ENCODE peak calls at places on chromosomes 5 and 9, in six cellular contexts. A, R, S, G, M and E are unnamed samples.

GRCh38 chr9:6805532-6805931 is 47.8 kb downstream of the KDM4C start:
- DNase-seq in A (no peak), R (no peak), S (no peak), G (no peak), M (no peak), E (no peak)

GRCh38 chr9:36609306-36609705 is 36.6 kb downstream of the MELK start:
- DNase-seq in A (no peak), R (no peak), S (no peak), G (no peak), M (no peak), E (no peak)

GRCh38 chr5:91645347-91645746 is 262.2 kb upstream of the ARRDC3 start:
- DNase-seq in A (no peak), R (no peak), S (no peak), G (no peak), M (no peak), E (no peak)

GRCh38 chr5:157247267-157247666 is 18.7 kb upstream of the CYFIP2 start:
- DNase-seq in A (no peak), R (no peak), S (no peak), G (no peak), M (no peak), E (no peak)

GRCh38 chr9:133148351-133149129 is 15.2 kb downstream of the GBGT1 start:
- DNase-seq in A (peak; percentile 58), R (peak; percentile 71), S (peak; percentile 46), G (peak; percentile 41), M (no peak), E (no peak)

GRCh38 chr9:122158202-122158601 is 1.4 kb downstream of the NDUFA8 start:
- DNase-seq in A (peak; percentile 3), R (no peak), S (no peak), G (peak; percentile 72), M (no peak), E (no peak)

GRCh38 chr5:138492552-138493045 is 27.3 kb downstream of the EGR1 start:
- DNase-seq in A (no peak), R (no peak), S (no peak), G (no peak), M (no peak), E (no peak)

GRCh38 chr5:31213676-31214638 is 20.5 kb downstream of the CDH6 start:
- DNase-seq in A (no peak), R (no peak), S (no peak), G (no peak), M (no peak), E (no peak)

GRCh38 chr5:154575869-154576806 is 98.1 kb upstream of the HAND1 start:
- DNase-seq in A (no peak), R (no peak), S (no peak), G (peak; percentile 5), M (no peak), E (no peak)

GRCh38 chr9:73595036-73595545 is 443.4 kb downstream of the ANXA1 start:
- DNase-seq in A (no peak), R (no peak), S (no peak), G (no peak), M (peak; percentile 9), E (no peak)

GRCh38 chr9:123003467-123003866 is 30.0 kb upstream of the GPR21 start:
- DNase-seq in A (no peak), R (no peak), S (no peak), G (no peak), M (no peak), E (no peak)

GRCh38 chr5:125083932-125084331 is 337.5 kb upstream of the ZNF608 start:
- DNase-seq in A (no peak), R (no peak), S (no peak), G (peak; percentile 78), M (no peak), E (no peak)

GRCh38 chr5:14675309-14675708 is 10.8 kb downstream of the OTULIN start:
- DNase-seq in A (no peak), R (no peak), S (no peak), G (no peak), M (peak; percentile 38), E (no peak)

GRCh38 chr9:112532427-112532826 is 45.8 kb downstream of the KIAA1958 start:
- DNase-seq in A (no peak), R (no peak), S (no peak), G (no peak), M (no peak), E (no peak)

GRCh38 chr5:16600397-16600796 is 16.4 kb downstream of the RETREG1 start:
- DNase-seq in A (no peak), R (no peak), S (no peak), G (peak; percentile 29), M (no peak), E (no peak)

GRCh38 chr9:21904371-21904770 is 89.8 kb downstream of the CDKN2A start:
- DNase-seq in A (no peak), R (no peak), S (no peak), G (peak; percentile 22), M (no peak), E (no peak)

GRCh38 chr5:39486361-39486760 is 61.6 kb upstream of the DAB2 start:
- DNase-seq in A (no peak), R (no peak), S (no peak), G (no peak), M (no peak), E (no peak)

GRCh38 chr9:124180557-124180956 is 77.2 kb upstream of the NEK6 start:
- DNase-seq in A (no peak), R (no peak), S (no peak), G (peak; percentile 10), M (no peak), E (no peak)

GRCh38 chr9:91132576-91133073 is 229.1 kb downstream of the AUH start:
- DNase-seq in A (no peak), R (no peak), S (no peak), G (no peak), M (no peak), E (no peak)

GRCh38 chr5:137753227-137753985 is 757 bp downstream of the HNRNPA0 start:
- DNase-seq in A (peak; percentile 31), R (peak; percentile 60), S (peak; percentile 36), G (no peak), M (peak; percentile 26), E (no peak)

GRCh38 chr9:107138261-107138992 is 144.7 kb upstream of the RAD23B start:
- DNase-seq in A (no peak), R (no peak), S (no peak), G (no peak), M (no peak), E (no peak)

GRCh38 chr5:102762095-102762534 is 7.0 kb downstream of the PAM start:
- DNase-seq in A (no peak), R (no peak), S (no peak), G (peak; percentile 71), M (peak; percentile 23), E (no peak)

GRCh38 chr9:113585555-113585954 is 122.0 kb downstream of the RGS3 start:
- DNase-seq in A (no peak), R (no peak), S (no peak), G (no peak), M (no peak), E (no peak)

GRCh38 chr9:96052703-96053102 is 177.2 kb downstream of the ERCC6L2 start:
- DNase-seq in A (no peak), R (no peak), S (no peak), G (no peak), M (no peak), E (no peak)

GRCh38 chr9:112554516-112554915 is 67.9 kb downstream of the KIAA1958 start:
- DNase-seq in A (no peak), R (no peak), S (no peak), G (peak; percentile 76), M (no peak), E (peak; percentile 47)

GRCh38 chr5:132457371-132458225 is 33.0 kb downstream of the IRF1 start:
- DNase-seq in A (no peak), R (no peak), S (peak; percentile 65), G (peak; percentile 84), M (no peak), E (no peak)